ENCODE peak calls at places on chromosomes 13 and 19, in seven cellular contexts. R is prostate gland, I is IMR-90, D is sigmoid colon, H is right lobe of liver, W is A549, A is stomach. N is an unnamed sample.

GRCh38 chr13:45194081-45194939 is 6.5 kb downstream of the KCTD4 start:
- DNase-seq in H (peak), W (peak), A (no peak), I (peak), R (no peak), D (peak), N (no peak)

GRCh38 chr19:679418-680286 is 3.5 kb downstream of the FSTL3 start:
- DNase-seq in I (peak), W (peak), H (peak), A (peak), D (peak), R (no peak), N (peak)

GRCh38 chr19:13400296-13400695 is 106.0 kb downstream of the CACNA1A start:
- DNase-seq in R (no peak), D (no peak), A (no peak), I (no peak), H (no peak), W (no peak), N (no peak)

GRCh38 chr13:39684531-39685137 is 29.2 kb downstream of the COG6 start:
- DNase-seq in H (no peak), D (no peak), W (peak), I (peak), R (no peak), A (no peak), N (no peak)

GRCh38 chr19:15779756-15780476 is 7.5 kb upstream of the OR10H5 start:
- DNase-seq in I (no peak), H (peak), R (peak), A (peak), D (peak), W (peak), N (peak)

GRCh38 chr13:74977498-74977897 is 504.5 kb downstream of the TBC1D4 start:
- DNase-seq in I (no peak), H (no peak), A (no peak), W (no peak), D (no peak), R (no peak), N (no peak)

GRCh38 chr13:113969973-113970611 is 3.8 kb downstream of the C13orf46 start:
- DNase-seq in W (no peak), A (peak), R (peak), I (no peak), D (peak), H (peak), N (no peak)

GRCh38 chr19:610801-611505 is 21.3 kb downstream of the HCN2 start:
- DNase-seq in I (peak), R (no peak), W (peak), D (no peak), A (peak), H (peak), N (no peak)

GRCh38 chr13:106381083-106381482 is 154.4 kb downstream of the EFNB2 start:
- DNase-seq in W (no peak), I (peak), R (no peak), H (no peak), A (peak), D (no peak), N (no peak)

GRCh38 chr13:80497007-80497406 is 156.1 kb upstream of the SPRY2 start:
- DNase-seq in A (no peak), D (no peak), I (no peak), H (no peak), R (no peak), W (no peak), N (no peak)

GRCh38 chr13:26300140-26300539 is 46.2 kb downstream of the CDK8 start:
- DNase-seq in D (no peak), I (peak), H (no peak), A (no peak), R (no peak), W (peak), N (no peak)

GRCh38 chr13:75479102-75479501 is 2.9 kb downstream of the TBC1D4 start:
- DNase-seq in R (no peak), I (no peak), A (no peak), W (no peak), H (no peak), D (no peak), N (no peak)

GRCh38 chr13:25910243-25910642 is 141.6 kb downstream of the SHISA2 start:
- DNase-seq in A (no peak), D (no peak), I (no peak), W (no peak), R (no peak), H (no peak), N (no peak)

GRCh38 chr13:92355213-92355612 is 871.4 kb upstream of the GPC6 start:
- DNase-seq in R (peak), A (no peak), H (no peak), W (peak), D (no peak), I (peak), N (no peak)

GRCh38 chr13:99553033-99553432 is 51.8 kb downstream of the TM9SF2 start:
- DNase-seq in H (no peak), D (no peak), I (no peak), A (peak), W (no peak), R (no peak), N (no peak)

GRCh38 chr13:76886005-76886291 is 257 bp downstream of the KCTD12 start:
- DNase-seq in D (no peak), H (no peak), R (no peak), A (no peak), I (no peak), W (no peak), N (no peak)

GRCh38 chr13:29573190-29573589 is 22.3 kb downstream of the SLC7A1 start:
- DNase-seq in I (peak), R (peak), A (peak), H (no peak), W (no peak), D (peak), N (no peak)

GRCh38 chr13:32947411-32947810 is 68.8 kb upstream of the KL start:
- DNase-seq in A (no peak), W (no peak), H (no peak), D (no peak), R (no peak), I (no peak), N (no peak)

GRCh38 chr13:24275041-24275440 is 34.3 kb upstream of the C1QTNF9 start:
- DNase-seq in R (no peak), I (no peak), W (no peak), H (no peak), A (peak), D (no peak), N (no peak)
- H3K27ac ChIP-seq in R (no peak), I (no peak), W (no peak), H (no peak), A (peak), D (no peak), N (peak)

GRCh38 chr19:53520547-53521372 is 17.2 kb upstream of the ZNF331 start:
- DNase-seq in H (peak), R (peak), W (peak), D (peak), I (peak), A (peak), N (no peak)
- TF ChIP-seq POLR2A in H (no peak), R (no peak), W (peak), D (no peak), I (no peak), A (no peak), N (no peak)

GRCh38 chr19:48672994-48673393 is at the start of gene NTN5:
- DNase-seq in I (no peak), R (no peak), W (no peak), D (no peak), A (no peak), H (no peak), N (no peak)
- H3K4me3 ChIP-seq in I (no peak), R (no peak), W (no peak), D (no peak), A (no peak), H (no peak), N (no peak)

GRCh38 chr13:48678316-48678715 is 24.6 kb downstream of the CYSLTR2 start:
- DNase-seq in R (no peak), W (no peak), I (no peak), D (no peak), H (no peak), A (no peak), N (no peak)
- H3K27ac ChIP-seq in R (no peak), W (no peak), I (no peak), D (no peak), H (no peak), A (no peak), N (no peak)

GRCh38 chr13:97433727-97434416 is at the start of gene RAP2A:
- DNase-seq in W (peak), H (peak), R (peak), A (peak), I (peak), D (peak), N (no peak)
- TF ChIP-seq POLR2A in W (peak), H (peak), R (peak), A (no peak), I (peak), D (peak), N (peak)

GRCh38 chr13:24116103-24116502 is 44.4 kb upstream of the SPATA13 start:
- DNase-seq in A (no peak), R (no peak), W (no peak), I (no peak), H (no peak), D (no peak), N (no peak)
- H3K4me3 ChIP-seq in A (no peak), R (no peak), W (no peak), I (no peak), H (no peak), D (no peak), N (no peak)